ENCODE peak calls at places on chromosomes 13 and 19, in ten cellular contexts. I, M, Z, J, W, S, G, B, O and E are unnamed samples.

GRCh38 chr13:25881946-25882574 is 169.8 kb downstream of the SHISA2 start:
- DNase-seq in I (no peak), M (no peak), Z (no peak), J (no peak), W (peak; percentile 77), S (no peak), G (no peak), B (peak; percentile 8), O (no peak), E (peak; percentile 89)

GRCh38 chr13:34207334-34207733 is 389.4 kb downstream of the RFC3 start:
- DNase-seq in I (peak; percentile 56), M (no peak), Z (no peak), J (no peak), W (peak; percentile 64), S (no peak), G (no peak), B (peak; percentile 34), O (peak; percentile 26), E (peak; percentile 49)

GRCh38 chr13:110841846-110842245 is 73.0 kb downstream of the ANKRD10 start:
- DNase-seq in I (no peak), M (no peak), Z (no peak), J (no peak), W (no peak), S (no peak), G (no peak), B (no peak), O (peak; percentile 84), E (no peak)

GRCh38 chr19:42270346-42271044 is 1.4 kb downstream of the CIC start:
- DNase-seq in I (no peak), M (peak; percentile 48), Z (peak; percentile 69), J (peak; percentile 64), W (peak; percentile 64), S (peak; percentile 73), G (peak; percentile 84), B (peak; percentile 72), O (peak; percentile 92), E (peak; percentile 88)

GRCh38 chr19:42042455-42043170 is 27.4 kb downstream of the GRIK5 start:
- DNase-seq in I (no peak), M (peak; percentile 29), Z (no peak), J (no peak), W (no peak), S (no peak), G (no peak), B (no peak), O (no peak), E (no peak)

GRCh38 chr13:77378662-77379061 is 51.8 kb upstream of the MYCBP2 start:
- DNase-seq in I (no peak), M (no peak), Z (no peak), J (no peak), W (no peak), S (no peak), G (no peak), B (no peak), O (peak; percentile 74), E (no peak)

GRCh38 chr19:8224394-8225145 is 15.4 kb downstream of the CERS4 start:
- DNase-seq in I (no peak), M (no peak), Z (no peak), J (no peak), W (no peak), S (no peak), G (no peak), B (no peak), O (peak; percentile 35), E (no peak)

GRCh38 chr13:71865858-71866172 is 1.2 kb downstream of the DACH1 start:
- DNase-seq in I (no peak), M (no peak), Z (no peak), J (peak; percentile 4), W (no peak), S (no peak), G (no peak), B (no peak), O (no peak), E (no peak)

GRCh38 chr13:61086052-61086451 is 329.6 kb downstream of the PCDH20 start:
- DNase-seq in I (no peak), M (no peak), Z (no peak), J (no peak), W (peak; percentile 32), S (no peak), G (no peak), B (no peak), O (peak; percentile 36), E (no peak)

GRCh38 chr19:47109541-47110375 is 3.8 kb downstream of the ZC3H4 start:
- DNase-seq in I (no peak), M (no peak), Z (peak; percentile 50), J (peak; percentile 60), W (peak; percentile 54), S (no peak), G (peak; percentile 84), B (peak; percentile 89), O (peak; percentile 63), E (peak; percentile 66)

GRCh38 chr19:35560271-35560670 is 3.2 kb downstream of the ATP4A start:
- DNase-seq in I (no peak), M (no peak), Z (no peak), J (no peak), W (no peak), S (no peak), G (no peak), B (no peak), O (no peak), E (no peak)

GRCh38 chr19:42207767-42208259 is 9.7 kb downstream of the DEDD2 start:
- DNase-seq in I (peak; percentile 94), M (peak; percentile 11), Z (peak; percentile 26), J (no peak), W (peak; percentile 62), S (no peak), G (no peak), B (peak; percentile 30), O (peak; percentile 83), E (no peak)

GRCh38 chr13:31722684-31723083 is 16.6 kb upstream of the RXFP2 start:
- DNase-seq in I (no peak), M (no peak), Z (no peak), J (no peak), W (peak; percentile 17), S (no peak), G (no peak), B (peak; percentile 62), O (no peak), E (no peak)

GRCh38 chr13:41145136-41145908 is 12.7 kb upstream of the KBTBD6 start:
- DNase-seq in I (no peak), M (no peak), Z (no peak), J (no peak), W (peak; percentile 70), S (no peak), G (no peak), B (no peak), O (peak; percentile 78), E (peak; percentile 60)

GRCh38 chr13:23980160-23980551 is 82.9 kb upstream of the C1QTNF9B start:
- DNase-seq in I (no peak), M (peak; percentile 73), Z (peak; percentile 83), J (peak; percentile 88), W (peak; percentile 95), S (peak; percentile 85), G (peak; percentile 88), B (peak; percentile 59), O (peak; percentile 42), E (peak; percentile 68)

GRCh38 chr13:77509221-77509620 is 26.3 kb upstream of the SCEL start:
- DNase-seq in I (no peak), M (no peak), Z (no peak), J (no peak), W (peak; percentile 57), S (no peak), G (no peak), B (peak; percentile 87), O (peak; percentile 66), E (peak; percentile 44)

GRCh38 chr13:97310809-97311436 is 88.8 kb downstream of the MBNL2 start:
- DNase-seq in I (no peak), M (no peak), Z (no peak), J (no peak), W (no peak), S (no peak), G (no peak), B (no peak), O (no peak), E (no peak)

GRCh38 chr19:10820173-10820572 is 15.8 kb downstream of the TMED1 start:
- DNase-seq in I (no peak), M (no peak), Z (no peak), J (no peak), W (no peak), S (no peak), G (no peak), B (no peak), O (no peak), E (no peak)

GRCh38 chr19:58544591-58545285 is 874 bp downstream of the TRIM28 start:
- DNase-seq in I (no peak), M (no peak), Z (peak; percentile 80), J (peak; percentile 77), W (peak; percentile 81), S (no peak), G (peak; percentile 72), B (peak; percentile 37), O (no peak), E (peak; percentile 35)

GRCh38 chr19:51317381-51317780 is 5.9 kb downstream of the IGLON5 start:
- DNase-seq in I (no peak), M (no peak), Z (no peak), J (no peak), W (no peak), S (no peak), G (no peak), B (no peak), O (no peak), E (no peak)

GRCh38 chr19:3904233-3904632 is 23.7 kb downstream of the ATCAY start:
- DNase-seq in I (no peak), M (no peak), Z (no peak), J (no peak), W (no peak), S (no peak), G (no peak), B (no peak), O (no peak), E (no peak)

GRCh38 chr13:77696863-77697207 is 652 bp upstream of the SLAIN1 start:
- DNase-seq in I (no peak), M (no peak), Z (no peak), J (no peak), W (no peak), S (no peak), G (no peak), B (peak; percentile 4), O (no peak), E (no peak)

GRCh38 chr13:102461302-102461701 is 59.5 kb upstream of the FGF14 start:
- DNase-seq in I (no peak), M (no peak), Z (no peak), J (no peak), W (peak; percentile 12), S (no peak), G (no peak), B (no peak), O (peak; percentile 29), E (peak; percentile 4)

GRCh38 chr13:113437408-113438010 is 15.8 kb downstream of the ADPRHL1 start:
- DNase-seq in I (no peak), M (no peak), Z (no peak), J (no peak), W (no peak), S (no peak), G (no peak), B (no peak), O (no peak), E (no peak)

GRCh38 chr13:112693831-112694497 is 4.1 kb downstream of the ATP11A start:
- DNase-seq in I (no peak), M (no peak), Z (no peak), J (no peak), W (peak; percentile 68), S (no peak), G (peak; percentile 52), B (peak; percentile 39), O (peak; percentile 79), E (peak; percentile 65)

GRCh38 chr13:46079770-46080169 is 25.1 kb downstream of the CPB2 start:
- DNase-seq in I (no peak), M (no peak), Z (no peak), J (no peak), W (no peak), S (no peak), G (no peak), B (no peak), O (no peak), E (no peak)

GRCh38 chr13:79802389-79803140 is 321.6 kb downstream of the NDFIP2 start:
- DNase-seq in I (no peak), M (no peak), Z (no peak), J (no peak), W (no peak), S (no peak), G (no peak), B (no peak), O (no peak), E (no peak)